ENCODE peak calls at places on chromosomes 12 and 14, in nine cellular contexts. L is kidney, D is A549, Q is stomach, M is RWPE1, K is osteoblast, Y is neural progenitor cell, T is thoracic aorta, A is upper lobe of right lung. I is an unnamed sample.

GRCh38 chr14:103067231-103067954 is 10.0 kb upstream of the CDC42BPB start:
- DNase-seq in L (peak), D (no peak), Q (no peak), M (peak), K (peak), Y (no peak), T (no peak), A (no peak), I (no peak)

GRCh38 chr14:77498984-77499527 is 440 bp upstream of the ISM2 start:
- DNase-seq in L (no peak), D (no peak), Q (peak), M (no peak), K (peak), Y (peak), T (no peak), A (peak), I (no peak)

GRCh38 chr12:70774055-70774454 is 136.8 kb upstream of the PTPRB start:
- DNase-seq in L (no peak), D (no peak), Q (no peak), M (peak), K (peak), Y (peak), T (no peak), A (no peak), I (no peak)

GRCh38 chr14:51095854-51096823 is 1.2 kb upstream of the TRIM9 start:
- DNase-seq in L (no peak), D (peak), Q (no peak), M (no peak), K (peak), Y (peak), T (peak), A (no peak), I (no peak)

GRCh38 chr12:12797789-12798142 is 12.3 kb downstream of the APOLD1 start:
- DNase-seq in L (no peak), D (no peak), Q (no peak), M (no peak), K (no peak), Y (no peak), T (no peak), A (no peak), I (no peak)

GRCh38 chr12:121288941-121289340 is 7.6 kb downstream of the CAMKK2 start:
- DNase-seq in L (peak), D (no peak), Q (no peak), M (no peak), K (peak), Y (no peak), T (no peak), A (peak), I (no peak)

GRCh38 chr12:90029317-90029716 is 320.7 kb upstream of the ATP2B1 start:
- DNase-seq in L (no peak), D (no peak), Q (no peak), M (no peak), K (no peak), Y (no peak), T (no peak), A (no peak), I (no peak)

GRCh38 chr14:102512713-102513373 is 3.3 kb upstream of the ANKRD9 start:
- DNase-seq in L (peak), D (no peak), Q (no peak), M (no peak), K (peak), Y (no peak), T (no peak), A (no peak), I (no peak)

GRCh38 chr12:84542289-84542688 is 370.3 kb downstream of the SLC6A15 start:
- DNase-seq in L (no peak), D (no peak), Q (no peak), M (no peak), K (no peak), Y (no peak), T (no peak), A (no peak), I (no peak)

GRCh38 chr14:77067632-77068514 is 30.2 kb upstream of the CIPC start:
- DNase-seq in L (peak), D (peak), Q (peak), M (peak), K (peak), Y (peak), T (no peak), A (peak), I (peak)

GRCh38 chr12:90234455-90234854 is 525.8 kb upstream of the ATP2B1 start:
- DNase-seq in L (no peak), D (no peak), Q (no peak), M (no peak), K (no peak), Y (no peak), T (no peak), A (no peak), I (no peak)

GRCh38 chr14:68148276-68148675 is 328.7 kb downstream of the RAD51B start:
- DNase-seq in L (no peak), D (no peak), Q (no peak), M (no peak), K (no peak), Y (no peak), T (no peak), A (no peak), I (no peak)

GRCh38 chr12:109440851-109441490 is 36.1 kb downstream of the KCTD10 start:
- DNase-seq in L (no peak), D (no peak), Q (no peak), M (no peak), K (no peak), Y (peak), T (no peak), A (no peak), I (no peak)

GRCh38 chr12:102483466-102483865 is 3.1 kb upstream of the IGF1 start:
- DNase-seq in L (no peak), D (no peak), Q (no peak), M (no peak), K (no peak), Y (no peak), T (no peak), A (no peak), I (no peak)

GRCh38 chr14:89600950-89601826 is 184.2 kb upstream of the FOXN3 start:
- DNase-seq in L (no peak), D (no peak), Q (no peak), M (no peak), K (peak), Y (no peak), T (no peak), A (no peak), I (no peak)

GRCh38 chr12:128245890-128246289 is 21.1 kb upstream of the TMEM132C start:
- DNase-seq in L (no peak), D (no peak), Q (no peak), M (no peak), K (no peak), Y (no peak), T (no peak), A (no peak), I (no peak)

GRCh38 chr12:129570796-129571400 is 332.9 kb downstream of the TMEM132D start:
- DNase-seq in L (no peak), D (no peak), Q (no peak), M (no peak), K (no peak), Y (no peak), T (no peak), A (no peak), I (no peak)

GRCh38 chr14:90409209-90409730 is 12.4 kb downstream of the CALM1 start:
- DNase-seq in L (peak), D (peak), Q (no peak), M (peak), K (peak), Y (no peak), T (peak), A (no peak), I (no peak)

GRCh38 chr12:119479121-119479561 is 114.4 kb upstream of the TMEM233 start:
- DNase-seq in L (no peak), D (no peak), Q (no peak), M (no peak), K (no peak), Y (no peak), T (no peak), A (no peak), I (no peak)

GRCh38 chr12:66066071-66066928 is 64.2 kb downstream of the LLPH start:
- DNase-seq in L (no peak), D (no peak), Q (no peak), M (no peak), K (peak), Y (peak), T (no peak), A (no peak), I (no peak)

GRCh38 chr14:80867798-80868197 is 73.7 kb downstream of the CEP128 start:
- DNase-seq in L (no peak), D (no peak), Q (no peak), M (no peak), K (no peak), Y (no peak), T (no peak), A (no peak), I (no peak)

GRCh38 chr12:63821781-63822251 is 22.7 kb upstream of the SRGAP1 start:
- DNase-seq in L (peak), D (no peak), Q (no peak), M (no peak), K (peak), Y (no peak), T (no peak), A (no peak), I (no peak)

GRCh38 chr12:106722854-106723253 is 51.6 kb upstream of the RIC8B start:
- DNase-seq in L (no peak), D (no peak), Q (no peak), M (no peak), K (no peak), Y (peak), T (no peak), A (no peak), I (no peak)

GRCh38 chr14:36605506-36605857 is 23.1 kb upstream of the NKX2-8 start:
- DNase-seq in L (no peak), D (no peak), Q (no peak), M (no peak), K (no peak), Y (no peak), T (no peak), A (no peak), I (no peak)

GRCh38 chr12:131091976-131092691 is 138.4 kb downstream of the ADGRD1 start:
- DNase-seq in L (peak), D (no peak), Q (no peak), M (no peak), K (peak), Y (no peak), T (no peak), A (peak), I (no peak)

GRCh38 chr14:77682158-77682553 is 25.7 kb downstream of the ALKBH1 start:
- DNase-seq in L (no peak), D (no peak), Q (no peak), M (peak), K (no peak), Y (no peak), T (no peak), A (no peak), I (no peak)

GRCh38 chr12:52696588-52696987 is 6.7 kb downstream of the KRT77 start:
- DNase-seq in L (no peak), D (no peak), Q (no peak), M (no peak), K (no peak), Y (no peak), T (no peak), A (no peak), I (no peak)

GRCh38 chr12:52699373-52699772 is 4.0 kb downstream of the KRT77 start:
- DNase-seq in L (no peak), D (no peak), Q (no peak), M (no peak), K (no peak), Y (no peak), T (no peak), A (no peak), I (no peak)

GRCh38 chr12:52698634-52699340 is 4.5 kb downstream of the KRT77 start:
- DNase-seq in L (no peak), D (no peak), Q (no peak), M (no peak), K (no peak), Y (no peak), T (no peak), A (no peak), I (no peak)

GRCh38 chr12:52695039-52695438 is 8.3 kb downstream of the KRT77 start:
- DNase-seq in L (no peak), D (no peak), Q (no peak), M (no peak), K (no peak), Y (no peak), T (no peak), A (no peak), I (no peak)

GRCh38 chr12:52697058-52697582 is 6.2 kb downstream of the KRT77 start:
- DNase-seq in L (no peak), D (no peak), Q (no peak), M (no peak), K (no peak), Y (no peak), T (no peak), A (no peak), I (no peak)
- TF ChIP-seq CTCF in L (no peak), D (no peak), Q (no peak), M (no peak), K (no peak), Y (peak), T (no peak), A (no peak), I (no peak)

GRCh38 chr12:124854637-124855184 is 9.0 kb downstream of the SCARB1 start:
- DNase-seq in L (no peak), D (no peak), Q (no peak), M (no peak), K (peak), Y (no peak), T (no peak), A (no peak), I (no peak)
- TF ChIP-seq CTCF in L (no peak), D (no peak), Q (no peak), M (no peak), K (peak), Y (no peak), T (no peak), A (no peak), I (no peak)

GRCh38 chr14:73884438-73885190 is 2.0 kb upstream of the ZNF410 start:
- DNase-seq in L (no peak), D (no peak), Q (no peak), M (no peak), K (no peak), Y (no peak), T (no peak), A (no peak), I (no peak)

GRCh38 chr14:73877790-73878189 is 8.9 kb upstream of the ZNF410 start:
- DNase-seq in L (no peak), D (no peak), Q (no peak), M (no peak), K (no peak), Y (no peak), T (no peak), A (peak), I (no peak)

GRCh38 chr14:73878436-73878835 is 8.2 kb upstream of the ZNF410 start:
- DNase-seq in L (no peak), D (no peak), Q (no peak), M (no peak), K (no peak), Y (no peak), T (no peak), A (no peak), I (no peak)

GRCh38 chr14:73873660-73874059 is 13.0 kb upstream of the ZNF410 start:
- DNase-seq in L (no peak), D (no peak), Q (no peak), M (no peak), K (no peak), Y (no peak), T (no peak), A (no peak), I (no peak)

DNA sequence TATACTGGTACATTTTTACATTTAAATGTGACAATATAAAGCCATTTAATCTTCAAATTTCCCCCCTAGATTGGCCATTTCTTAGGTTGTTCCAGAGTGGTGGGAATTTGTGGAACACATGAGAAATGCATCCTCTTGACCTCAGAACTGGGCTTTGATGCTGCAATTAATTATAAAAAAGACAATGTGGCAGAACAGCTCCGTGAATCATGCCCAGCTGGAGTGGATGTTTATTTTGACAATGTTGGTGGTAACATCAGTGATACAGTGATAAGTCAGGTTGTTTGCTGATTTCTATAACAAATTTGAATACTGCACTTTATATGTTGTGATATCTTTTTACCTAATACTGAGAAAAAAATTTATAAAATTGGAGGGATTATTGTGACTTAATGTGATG is 7.6 kb upstream of the ZNF410 start:
- DNase-seq in L (no peak), D (no peak), Q (no peak), M (no peak), K (no peak), Y (no peak), T (no peak), A (no peak), I (no peak)
- TF ChIP-seq CTCF in L (no peak), D (no peak), Q (no peak), M (no peak), K (no peak), Y (no peak), T (no peak), A (no peak), I (no peak)

GRCh38 chr14:22044193-22044592 is 370.6 kb upstream of the OR4E1 start:
- DNase-seq in L (no peak), D (no peak), Q (no peak), M (no peak), K (no peak), Y (no peak), T (no peak), A (no peak), I (no peak)

GRCh38 chr14:22046063-22046462 is 372.4 kb upstream of the OR4E1 start:
- DNase-seq in L (no peak), D (no peak), Q (no peak), M (no peak), K (no peak), Y (no peak), T (no peak), A (no peak), I (no peak)

GRCh38 chr14:22052795-22053194 is 379.2 kb upstream of the OR4E1 start:
- DNase-seq in L (no peak), D (no peak), Q (no peak), M (no peak), K (peak), Y (no peak), T (no peak), A (no peak), I (no peak)

GRCh38 chr14:22047105-22047504 is 373.5 kb upstream of the OR4E1 start:
- DNase-seq in L (no peak), D (no peak), Q (no peak), M (peak), K (no peak), Y (peak), T (no peak), A (no peak), I (no peak)
- TF ChIP-seq CTCF in L (no peak), D (no peak), Q (peak), M (no peak), K (no peak), Y (peak), T (no peak), A (peak), I (peak)

DNA sequence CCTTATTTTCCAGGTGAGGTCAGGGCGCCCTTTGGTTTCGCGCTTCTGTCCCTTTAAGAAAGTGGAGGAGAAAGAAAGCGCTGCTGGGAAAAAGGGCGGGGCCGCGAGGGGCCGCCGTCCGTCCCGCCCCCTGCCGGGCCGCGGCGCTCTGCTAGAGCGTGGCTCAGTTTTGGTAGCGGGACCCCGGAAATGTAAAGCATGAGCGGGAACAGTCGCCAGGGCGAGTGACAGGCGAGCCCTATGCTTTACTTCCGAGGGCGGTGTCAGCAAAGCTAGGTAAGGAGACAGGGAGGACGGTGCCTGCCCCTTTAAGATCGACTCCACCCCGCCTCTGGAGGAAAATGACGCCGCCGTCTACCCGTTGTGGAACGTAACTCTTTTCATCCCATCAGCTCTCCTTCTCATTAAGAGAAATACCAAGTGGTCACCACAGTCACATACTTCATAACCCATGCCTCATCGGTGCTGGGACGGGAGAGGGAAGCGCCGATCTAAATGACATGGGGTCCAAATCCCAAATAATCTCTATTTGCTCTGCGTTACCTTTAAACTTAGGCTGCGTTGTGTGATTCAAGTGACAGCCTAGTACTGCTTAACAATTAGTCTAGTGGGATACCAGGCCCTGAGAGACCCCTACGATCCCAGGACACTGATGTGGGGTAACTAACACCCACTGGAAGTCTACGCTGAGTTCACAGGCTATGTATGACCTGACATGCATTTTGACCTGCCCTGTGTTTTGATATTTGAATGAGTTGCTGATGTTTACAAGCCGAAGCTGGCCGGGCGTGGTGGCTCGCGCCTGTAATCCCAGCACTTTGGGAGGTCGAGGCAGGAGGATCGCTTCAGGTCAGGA is at the start of gene ETFBKMT:
- DNase-seq in L (peak), D (peak), Q (peak), M (peak), K (peak), Y (peak), T (peak), A (peak), I (peak)
- TF ChIP-seq CTCF in L (peak), D (no peak), Q (no peak), M (peak), K (peak), Y (peak), T (peak), A (peak), I (peak)

GRCh38 chr12:123098780-123099179 is 52.1 kb downstream of the PITPNM2 start:
- DNase-seq in L (no peak), D (no peak), Q (no peak), M (no peak), K (no peak), Y (no peak), T (no peak), A (no peak), I (no peak)
- TF ChIP-seq CTCF in L (no peak), D (no peak), Q (no peak), M (no peak), K (no peak), Y (no peak), T (no peak), A (no peak), I (no peak)

GRCh38 chr12:48080285-48080684 is 25.6 kb downstream of the SENP1 start:
- DNase-seq in L (no peak), D (no peak), Q (no peak), M (no peak), K (no peak), Y (no peak), T (no peak), A (no peak), I (no peak)
- TF ChIP-seq CTCF in L (no peak), D (no peak), Q (no peak), M (no peak), K (no peak), Y (no peak), T (no peak), A (no peak), I (no peak)

GRCh38 chr12:126663304-126664094 is 1598.3 kb downstream of the AACS start:
- DNase-seq in L (no peak), D (peak), Q (no peak), M (no peak), K (no peak), Y (peak), T (no peak), A (no peak), I (no peak)
- TF ChIP-seq CTCF in L (no peak), D (no peak), Q (no peak), M (no peak), K (peak), Y (peak), T (no peak), A (no peak), I (no peak)

I was measured in natural killer cell.